ENCODE peak calls at places on chromosomes 6 and 20, in eight cellular contexts. Y is HCT116, W is heart left ventricle, S is endothelial cell of umbilical vein, Z is thyroid gland, A is transverse colon, V is IMR-90, T is uterus. Q is an unnamed sample. For H3K4me1, the result is how much of the 10 kb centered on the place peaks cover.

GRCh38 chr20:56957737-56958553 is 308.5 kb downstream of the BMP7 start:
- DNase-seq in Y (no peak), W (no peak), S (no peak), Z (no peak), A (no peak), V (no peak), T (no peak), Q (no peak)

GRCh38 chr6:42133926-42134325 is 8.5 kb downstream of the C6orf132 start:
- DNase-seq in Y (no peak), W (no peak), S (no peak), Z (no peak), A (no peak), V (no peak), T (no peak), Q (no peak)

GRCh38 chr20:62208061-62208804 is 11.8 kb downstream of the HRH3 start:
- DNase-seq in Y (no peak), W (no peak), S (no peak), Z (no peak), A (no peak), V (no peak), T (no peak), Q (no peak)

GRCh38 chr6:144219056-144219685 is 66.0 kb upstream of the UTRN start:
- DNase-seq in Y (peak), W (no peak), S (peak), Z (no peak), A (no peak), V (peak), T (no peak), Q (no peak)

GRCh38 chr6:102553214-102553613 is 1159.7 kb downstream of the GRIK2 start:
- DNase-seq in Y (no peak), W (no peak), S (no peak), Z (no peak), A (no peak), V (no peak), T (no peak), Q (no peak)

GRCh38 chr6:2133718-2134310 is 111.6 kb downstream of the GMDS start:
- DNase-seq in Y (no peak), W (no peak), S (no peak), Z (no peak), A (no peak), V (no peak), T (no peak), Q (no peak)

GRCh38 chr6:91276315-91276714 is 689.4 kb upstream of the MAP3K7 start:
- DNase-seq in Y (no peak), W (no peak), S (no peak), Z (no peak), A (no peak), V (peak), T (no peak), Q (no peak)

GRCh38 chr6:147578159-147578558 is 69.7 kb downstream of the SAMD5 start:
- DNase-seq in Y (no peak), W (no peak), S (no peak), Z (no peak), A (no peak), V (peak), T (no peak), Q (no peak)

GRCh38 chr6:166608819-166609218 is 18.2 kb downstream of the RPS6KA2 start:
- DNase-seq in Y (no peak), W (no peak), S (no peak), Z (no peak), A (peak), V (peak), T (no peak), Q (no peak)

GRCh38 chr6:136791296-136792065 is 796 bp downstream of the MAP3K5 start:
- DNase-seq in Y (no peak), W (peak), S (peak), Z (peak), A (peak), V (peak), T (peak), Q (peak)

GRCh38 chr6:5132741-5133140 is 47.6 kb downstream of the PPP1R3G start:
- DNase-seq in Y (no peak), W (peak), S (peak), Z (peak), A (peak), V (peak), T (peak), Q (peak)

GRCh38 chr20:24685736-24686135 is 216.3 kb downstream of the SYNDIG1 start:
- DNase-seq in Y (no peak), W (no peak), S (no peak), Z (no peak), A (no peak), V (no peak), T (no peak), Q (no peak)

GRCh38 chr6:162442675-162443074 is 284.9 kb downstream of the PRKN start:
- DNase-seq in Y (no peak), W (no peak), S (no peak), Z (no peak), A (no peak), V (no peak), T (no peak), Q (no peak)

GRCh38 chr6:163501022-163501421 is 86.5 kb downstream of the QKI start:
- DNase-seq in Y (no peak), W (no peak), S (no peak), Z (no peak), A (no peak), V (no peak), T (no peak), Q (no peak)

GRCh38 chr6:133337312-133337711 is 96.2 kb downstream of the EYA4 start:
- DNase-seq in Y (no peak), W (no peak), S (no peak), Z (no peak), A (no peak), V (peak), T (no peak), Q (no peak)

GRCh38 chr6:11207199-11207968 is 25.1 kb downstream of the NEDD9 start:
- DNase-seq in Y (peak), W (peak), S (peak), Z (no peak), A (peak), V (peak), T (peak), Q (peak)

GRCh38 chr20:59725476-59726119 is 121.3 kb downstream of the PHACTR3 start:
- DNase-seq in Y (no peak), W (no peak), S (no peak), Z (no peak), A (no peak), V (no peak), T (no peak), Q (no peak)

GRCh38 chr20:51631011-51631950 is 88.8 kb upstream of the NFATC2 start:
- DNase-seq in Y (peak), W (peak), S (peak), Z (peak), A (peak), V (peak), T (peak), Q (peak)

GRCh38 chr20:20457392-20458126 is 89.7 kb downstream of the INSM1 start:
- DNase-seq in Y (no peak), W (no peak), S (no peak), Z (peak), A (no peak), V (peak), T (no peak), Q (no peak)

GRCh38 chr6:25370175-25371036 is 91.2 kb downstream of the CARMIL1 start:
- DNase-seq in Y (no peak), W (no peak), S (no peak), Z (no peak), A (peak), V (no peak), T (no peak), Q (no peak)

GRCh38 chr20:25418779-25419178 is 11.3 kb downstream of the GINS1 start:
- DNase-seq in Y (no peak), W (no peak), S (no peak), Z (no peak), A (no peak), V (peak), T (no peak), Q (no peak)

GRCh38 chr6:139984317-139984716 is 609.9 kb upstream of the CITED2 start:
- DNase-seq in Y (no peak), W (no peak), S (no peak), Z (no peak), A (no peak), V (no peak), T (no peak), Q (no peak)

GRCh38 chr6:26306248-26306647 is 58.8 kb upstream of the BTN3A2 start:
- DNase-seq in Y (no peak), W (no peak), S (no peak), Z (no peak), A (no peak), V (peak), T (no peak), Q (no peak)

GRCh38 chr20:57767456-57767855 is 57.6 kb upstream of the PMEPA1 start:
- DNase-seq in Y (no peak), W (no peak), S (peak), Z (no peak), A (no peak), V (no peak), T (no peak), Q (no peak)

GRCh38 chr6:111759836-111760785 is 113.1 kb downstream of the FYN start:
- DNase-seq in Y (no peak), W (no peak), S (no peak), Z (no peak), A (no peak), V (peak), T (no peak), Q (no peak)

GRCh38 chr6:143232849-143233248 is 172.2 kb downstream of the AIG1 start:
- DNase-seq in Y (peak), W (peak), S (peak), Z (peak), A (peak), V (peak), T (no peak), Q (peak)

GRCh38 chr20:458766-459165 is 3.6 kb downstream of the TBC1D20 start:
- DNase-seq in Y (no peak), W (no peak), S (no peak), Z (no peak), A (no peak), V (no peak), T (no peak), Q (no peak)

DNA sequence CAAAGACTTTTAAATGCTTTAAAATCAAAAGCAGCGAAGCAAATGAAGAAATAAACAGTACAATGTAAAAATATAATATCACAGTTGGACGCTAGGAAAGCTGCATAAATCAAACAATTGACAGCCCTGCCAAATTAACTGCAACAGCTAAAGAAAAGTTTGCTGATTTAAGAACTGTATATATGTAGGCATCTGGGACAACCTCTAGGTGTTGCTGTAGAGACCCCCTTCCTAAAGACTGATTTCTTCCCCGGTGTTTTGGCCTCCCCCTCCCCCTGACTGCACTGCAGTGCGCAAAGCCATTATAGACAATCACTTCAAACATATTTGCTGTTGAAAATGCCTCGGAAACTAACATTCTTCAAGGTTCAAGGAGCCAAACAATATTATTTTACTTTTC is 1.1 kb downstream of the ELOVL4 start:
- DNase-seq in Y (no peak), W (no peak), S (no peak), Z (no peak), A (no peak), V (peak), T (no peak), Q (no peak)
- H3K4me3 ChIP-seq in Y (no peak), W (peak), S (peak), Z (no peak), A (no peak), V (peak), T (peak), Q (peak)

DNA sequence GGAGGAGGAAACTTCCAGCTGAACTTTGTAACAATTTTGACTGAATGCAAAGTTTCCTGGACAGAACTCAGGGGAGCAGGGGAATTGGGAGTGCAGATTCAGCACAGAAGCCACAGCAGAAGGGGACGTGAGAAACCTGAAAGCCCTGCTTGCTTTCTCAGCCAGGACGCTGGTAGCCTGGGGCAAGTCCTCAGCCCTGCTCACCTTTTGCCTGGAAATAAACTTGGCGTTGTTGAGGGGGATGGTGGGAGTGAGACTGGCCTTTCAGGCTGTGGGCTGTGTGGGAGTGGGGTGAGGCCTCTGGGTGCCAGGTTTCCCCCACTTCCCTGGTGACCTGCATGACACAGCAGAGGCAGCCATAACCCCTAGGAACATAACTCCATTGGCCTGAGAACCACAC is 238.1 kb upstream of the HS3ST5 start:
- DNase-seq in Y (no peak), W (no peak), S (no peak), Z (no peak), A (no peak), V (no peak), T (no peak), Q (no peak)
- TF ChIP-seq POLR2A in Y (no peak), W (no peak), S (no peak), Z (no peak), A (no peak), V (no peak), T (no peak), Q (no peak)

GRCh38 chr6:3750324-3751018 is 1.0 kb downstream of the PXDC1 start:
- DNase-seq in Y (no peak), W (peak), S (peak), Z (peak), A (peak), V (peak), T (peak), Q (peak)
- H3K4me1 ChIP-seq in Y (half or more), W (under half), S (half or more), Z (under half), A (half or more), V (under half), T (under half), Q (under half)

GRCh38 chr6:3848380-3848779 is 793 bp upstream of the FAM50B start:
- DNase-seq in Y (no peak), W (no peak), S (no peak), Z (no peak), A (no peak), V (no peak), T (no peak), Q (no peak)
- H3K4me3 ChIP-seq in Y (no peak), W (peak), S (no peak), Z (no peak), A (no peak), V (no peak), T (peak), Q (peak)

DNA sequence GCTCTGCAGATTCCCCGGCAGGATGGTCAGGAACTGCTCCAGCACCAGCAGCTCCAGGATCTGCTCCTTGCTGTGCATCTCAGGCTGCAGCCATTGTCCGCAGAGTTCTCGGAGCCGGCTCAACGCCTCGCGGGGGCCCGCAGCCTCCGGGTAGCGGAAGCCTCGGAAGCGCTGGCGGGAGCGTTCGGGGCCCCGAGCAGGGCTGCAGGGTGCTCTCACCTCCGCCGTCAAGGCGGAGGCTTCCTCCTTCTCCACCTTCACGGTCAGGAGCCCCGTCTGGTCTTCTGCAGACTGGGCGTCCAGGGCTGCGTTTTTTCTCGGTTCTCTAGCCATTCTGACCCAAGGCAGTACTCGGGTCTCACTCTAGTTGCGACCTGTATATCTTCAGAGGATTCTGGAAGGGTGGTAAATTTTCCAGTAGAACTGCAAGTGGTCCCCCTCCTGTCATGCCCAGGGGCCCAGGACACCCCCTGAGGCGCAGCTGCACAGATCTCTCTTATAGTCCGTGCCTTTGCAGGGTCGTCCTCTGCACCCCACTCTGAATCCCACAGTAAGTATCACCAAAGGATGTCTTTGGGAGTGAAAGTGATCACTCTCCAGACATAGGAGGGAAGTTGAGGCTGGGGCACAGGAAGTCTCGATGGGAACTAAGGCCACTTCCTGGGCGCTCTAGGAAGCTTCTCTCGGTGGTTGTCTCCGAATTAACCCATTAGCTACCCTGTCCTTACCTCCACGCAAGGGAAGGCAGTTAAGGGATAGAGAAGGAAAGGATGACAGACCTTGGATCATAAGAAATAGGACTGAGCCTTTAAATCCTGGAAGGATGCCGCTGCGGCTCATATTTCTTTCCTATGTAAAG is at the start of gene ZKSCAN4:
- DNase-seq in Y (peak), W (peak), S (peak), Z (peak), A (peak), V (peak), T (peak), Q (peak)
- TF ChIP-seq POLR2A in Y (peak), W (no peak), S (no peak), Z (no peak), A (no peak), V (no peak), T (no peak), Q (no peak)

GRCh38 chr20:31715766-31716165 is 6.9 kb downstream of the BCL2L1 start:
- DNase-seq in Y (no peak), W (no peak), S (no peak), Z (no peak), A (no peak), V (no peak), T (no peak), Q (no peak)
- H3K4me1 ChIP-seq in Y (half or more), W (under half), S (half or more), Z (half or more), A (half or more), V (under half), T (under half), Q (half or more)

GRCh38 chr6:118558811-118559217 is 10.7 kb downstream of the PLN start:
- DNase-seq in Y (no peak), W (no peak), S (peak), Z (no peak), A (no peak), V (no peak), T (no peak), Q (no peak)
- H3K4me3 ChIP-seq in Y (no peak), W (peak), S (no peak), Z (no peak), A (no peak), V (no peak), T (no peak), Q (no peak)

DNA sequence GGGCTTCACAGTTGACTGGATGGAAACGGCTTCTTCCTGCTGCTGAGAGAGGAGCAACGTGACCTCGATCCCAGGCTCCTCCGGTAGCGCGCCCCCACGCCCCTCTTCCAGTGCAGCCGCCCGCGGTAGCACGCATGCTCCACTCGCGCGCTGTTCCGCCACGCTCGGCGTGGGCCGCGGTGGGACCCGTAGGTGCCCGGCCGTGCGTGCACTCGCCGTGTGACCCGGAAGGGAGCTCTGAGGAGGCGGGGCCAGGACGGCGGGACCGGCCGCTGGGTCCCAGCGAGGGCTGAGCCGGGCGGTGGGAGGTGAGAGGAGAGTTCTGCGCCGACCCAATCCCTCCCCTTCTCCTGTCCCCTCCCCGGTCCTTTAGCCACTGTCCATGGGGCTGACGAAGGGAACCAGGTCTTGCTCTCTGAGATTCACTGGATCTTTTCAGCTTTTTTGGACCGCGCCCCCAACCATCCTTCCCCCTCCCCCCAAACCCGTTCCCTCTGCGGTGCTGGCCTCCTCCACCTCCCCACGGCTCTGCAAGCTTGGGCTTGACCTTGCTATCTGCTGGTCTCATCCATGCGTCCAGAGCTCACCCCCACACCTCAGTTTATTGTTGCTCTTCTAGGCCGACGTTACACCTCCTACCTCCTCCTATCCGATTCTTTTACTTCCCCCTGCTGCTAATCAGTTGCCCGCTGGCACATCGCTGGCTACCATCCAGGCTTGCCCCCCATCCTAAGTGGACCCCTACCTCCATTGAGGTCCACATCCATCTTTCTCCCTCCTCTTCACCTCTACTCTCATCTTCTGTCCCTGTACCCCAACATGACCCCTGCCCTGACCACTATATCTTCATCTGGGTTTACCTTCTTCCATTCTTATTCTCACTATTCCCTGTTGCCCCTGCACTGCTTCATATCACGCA is at the start of gene CUL9:
- DNase-seq in Y (peak), W (peak), S (peak), Z (peak), A (peak), V (peak), T (peak), Q (peak)
- TF ChIP-seq POLR2A in Y (no peak), W (peak), S (peak), Z (no peak), A (peak), V (peak), T (peak), Q (peak)